ENCODE peak calls at places on chromosomes 12 and 14, in eight cellular contexts. One of them, this sample, is unnamed.

GRCh38 chr14:92539419-92539818 is 25.8 kb downstream of the RIN3 start:
- DNase-seq in neural progenitor cell: no peak
- DNase-seq in esophagus squamous epithelium: no peak
- DNase-seq in uterus: no peak
- DNase-seq in PC-3: no peak
- DNase-seq in tibial nerve: no peak
- DNase-seq in GM23338: no peak
- DNase-seq in ovary: no peak
- DNase-seq in this sample: no peak

GRCh38 chr14:26709019-26709418 is 111.2 kb upstream of the NOVA1 start:
- DNase-seq in uterus: no peak
- DNase-seq in esophagus squamous epithelium: no peak
- DNase-seq in neural progenitor cell: no peak
- DNase-seq in tibial nerve: no peak
- DNase-seq in GM23338: peak; percentile 9
- DNase-seq in PC-3: peak; percentile 65
- DNase-seq in ovary: no peak
- DNase-seq in this sample: no peak

GRCh38 chr14:51859136-51859535 is 1.3 kb upstream of the GNG2 start:
- DNase-seq in PC-3: peak; percentile 6
- DNase-seq in GM23338: no peak
- DNase-seq in esophagus squamous epithelium: no peak
- DNase-seq in uterus: no peak
- DNase-seq in neural progenitor cell: no peak
- DNase-seq in tibial nerve: no peak
- DNase-seq in ovary: no peak
- DNase-seq in this sample: no peak

GRCh38 chr12:124517260-124518050 is 50.0 kb downstream of the NCOR2 start:
- DNase-seq in PC-3: peak; percentile 67
- DNase-seq in esophagus squamous epithelium: no peak
- DNase-seq in neural progenitor cell: no peak
- DNase-seq in GM23338: no peak
- DNase-seq in uterus: peak; percentile 69
- DNase-seq in tibial nerve: peak; percentile 50
- DNase-seq in ovary: peak; percentile 79
- DNase-seq in this sample: peak; percentile 61

GRCh38 chr14:72855913-72856312 is 38.0 kb downstream of the DPF3 start:
- DNase-seq in ovary: no peak
- DNase-seq in neural progenitor cell: no peak
- DNase-seq in tibial nerve: no peak
- DNase-seq in PC-3: peak; percentile 62
- DNase-seq in esophagus squamous epithelium: no peak
- DNase-seq in GM23338: no peak
- DNase-seq in uterus: no peak
- DNase-seq in this sample: no peak

GRCh38 chr14:58884442-58884841 is 246.7 kb downstream of the DACT1 start:
- DNase-seq in uterus: no peak
- DNase-seq in PC-3: peak; percentile 38
- DNase-seq in esophagus squamous epithelium: no peak
- DNase-seq in tibial nerve: no peak
- DNase-seq in neural progenitor cell: no peak
- DNase-seq in ovary: no peak
- DNase-seq in GM23338: peak; percentile 45
- DNase-seq in this sample: no peak

GRCh38 chr14:100165376-100165775 is 5.9 kb upstream of the DEGS2 start:
- DNase-seq in tibial nerve: no peak
- DNase-seq in neural progenitor cell: no peak
- DNase-seq in PC-3: no peak
- DNase-seq in uterus: no peak
- DNase-seq in esophagus squamous epithelium: no peak
- DNase-seq in GM23338: peak; percentile 73
- DNase-seq in ovary: no peak
- DNase-seq in this sample: no peak

GRCh38 chr14:61153436-61153835 is 127.7 kb downstream of the TMEM30B start:
- DNase-seq in PC-3: no peak
- DNase-seq in esophagus squamous epithelium: no peak
- DNase-seq in tibial nerve: no peak
- DNase-seq in uterus: no peak
- DNase-seq in ovary: no peak
- DNase-seq in neural progenitor cell: peak; percentile 56
- DNase-seq in GM23338: peak; percentile 39
- DNase-seq in this sample: peak; percentile 55

GRCh38 chr12:107017042-107017441 is 30.1 kb upstream of the MTERF2 start:
- DNase-seq in ovary: no peak
- DNase-seq in tibial nerve: no peak
- DNase-seq in esophagus squamous epithelium: no peak
- DNase-seq in GM23338: no peak
- DNase-seq in uterus: no peak
- DNase-seq in neural progenitor cell: no peak
- DNase-seq in PC-3: no peak
- DNase-seq in this sample: no peak

GRCh38 chr14:75242546-75243273 is 35.9 kb upstream of the FOS start:
- DNase-seq in PC-3: peak; percentile 29
- DNase-seq in tibial nerve: no peak
- DNase-seq in neural progenitor cell: peak; percentile 65
- DNase-seq in ovary: no peak
- DNase-seq in esophagus squamous epithelium: no peak
- DNase-seq in uterus: no peak
- DNase-seq in GM23338: no peak
- DNase-seq in this sample: no peak

GRCh38 chr12:116687888-116688287 is 50.0 kb downstream of the SPRING1 start:
- DNase-seq in tibial nerve: no peak
- DNase-seq in GM23338: peak; percentile 94
- DNase-seq in esophagus squamous epithelium: no peak
- DNase-seq in neural progenitor cell: peak; percentile 67
- DNase-seq in PC-3: peak; percentile 42
- DNase-seq in ovary: no peak
- DNase-seq in uterus: peak; percentile 33
- DNase-seq in this sample: peak; percentile 54

GRCh38 chr12:83573676-83574075 is 887.0 kb downstream of the TMTC2 start:
- DNase-seq in ovary: no peak
- DNase-seq in esophagus squamous epithelium: no peak
- DNase-seq in tibial nerve: no peak
- DNase-seq in GM23338: no peak
- DNase-seq in PC-3: peak; percentile 88
- DNase-seq in uterus: no peak
- DNase-seq in neural progenitor cell: no peak
- DNase-seq in this sample: no peak

GRCh38 chr14:41609704-41610183 is 3.1 kb downstream of the LRFN5 start:
- DNase-seq in PC-3: peak; percentile 56
- DNase-seq in tibial nerve: no peak
- DNase-seq in esophagus squamous epithelium: no peak
- DNase-seq in ovary: no peak
- DNase-seq in neural progenitor cell: peak; percentile 85
- DNase-seq in uterus: peak; percentile 20
- DNase-seq in GM23338: peak; percentile 89
- DNase-seq in this sample: no peak

GRCh38 chr12:86186449-86186848 is 69.7 kb downstream of the MGAT4C start:
- DNase-seq in ovary: no peak
- DNase-seq in PC-3: peak; percentile 34
- DNase-seq in neural progenitor cell: peak; percentile 9
- DNase-seq in uterus: no peak
- DNase-seq in esophagus squamous epithelium: no peak
- DNase-seq in tibial nerve: no peak
- DNase-seq in GM23338: peak; percentile 13
- DNase-seq in this sample: no peak

GRCh38 chr12:75666980-75667359 is 155.6 kb upstream of the KRR1 start:
- DNase-seq in uterus: no peak
- DNase-seq in GM23338: no peak
- DNase-seq in ovary: no peak
- DNase-seq in tibial nerve: no peak
- DNase-seq in PC-3: no peak
- DNase-seq in neural progenitor cell: no peak
- DNase-seq in esophagus squamous epithelium: no peak
- DNase-seq in this sample: peak; percentile 23

GRCh38 chr14:53330441-53330840 is 177.3 kb upstream of the DDHD1 start:
- DNase-seq in GM23338: no peak
- DNase-seq in neural progenitor cell: no peak
- DNase-seq in tibial nerve: no peak
- DNase-seq in ovary: no peak
- DNase-seq in esophagus squamous epithelium: no peak
- DNase-seq in uterus: no peak
- DNase-seq in PC-3: peak; percentile 13
- DNase-seq in this sample: no peak

GRCh38 chr12:96427269-96427729 is 27.1 kb upstream of the CDK17 start:
- DNase-seq in ovary: no peak
- DNase-seq in uterus: peak; percentile 85
- DNase-seq in neural progenitor cell: peak; percentile 72
- DNase-seq in tibial nerve: no peak
- DNase-seq in PC-3: peak; percentile 97
- DNase-seq in GM23338: no peak
- DNase-seq in esophagus squamous epithelium: no peak
- DNase-seq in this sample: peak; percentile 96

GRCh38 chr12:96422192-96422591 is 22.0 kb upstream of the CDK17 start:
- DNase-seq in neural progenitor cell: no peak
- DNase-seq in tibial nerve: no peak
- DNase-seq in uterus: no peak
- DNase-seq in ovary: no peak
- DNase-seq in PC-3: no peak
- DNase-seq in GM23338: no peak
- DNase-seq in esophagus squamous epithelium: no peak
- DNase-seq in this sample: no peak

GRCh38 chr12:96425321-96425720 is 25.1 kb upstream of the CDK17 start:
- DNase-seq in tibial nerve: no peak
- DNase-seq in esophagus squamous epithelium: no peak
- DNase-seq in uterus: peak; percentile 66
- DNase-seq in PC-3: peak; percentile 83
- DNase-seq in GM23338: no peak
- DNase-seq in neural progenitor cell: no peak
- DNase-seq in ovary: no peak
- DNase-seq in this sample: peak; percentile 25

GRCh38 chr12:96424601-96425000 is 24.4 kb upstream of the CDK17 start:
- DNase-seq in esophagus squamous epithelium: no peak
- DNase-seq in neural progenitor cell: no peak
- DNase-seq in PC-3: peak; percentile 39
- DNase-seq in ovary: no peak
- DNase-seq in GM23338: no peak
- DNase-seq in uterus: no peak
- DNase-seq in tibial nerve: no peak
- DNase-seq in this sample: no peak

DNA sequence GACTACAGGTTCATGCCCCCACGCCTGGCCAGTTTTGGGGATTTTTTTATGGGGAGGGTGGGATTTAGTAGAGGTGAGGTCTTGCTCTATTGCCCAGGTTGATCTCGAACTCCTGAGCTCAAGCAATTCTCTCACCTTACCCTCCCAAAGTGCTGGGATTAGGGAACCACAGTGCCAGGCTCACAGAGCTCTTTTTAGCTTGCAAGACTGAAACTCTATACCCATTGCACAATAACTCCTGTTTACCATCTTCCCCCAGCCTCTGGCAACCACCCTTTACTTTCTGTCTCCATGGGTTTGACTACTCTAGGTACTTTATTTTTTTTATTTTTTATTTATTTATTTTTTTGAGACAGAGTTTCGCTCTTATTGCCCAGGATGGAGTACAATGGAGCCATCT is 25.7 kb upstream of the CDK17 start:
- DNase-seq in PC-3: peak; percentile 63
- DNase-seq in tibial nerve: no peak
- DNase-seq in neural progenitor cell: no peak
- DNase-seq in ovary: no peak
- DNase-seq in uterus: no peak
- DNase-seq in GM23338: no peak
- DNase-seq in esophagus squamous epithelium: no peak
- DNase-seq in this sample: no peak
- H3K4me1 ChIP-seq in PC-3: peaks cover 38% of the 10 kb centered on the region
- H3K4me1 ChIP-seq in tibial nerve: no peaks in the 10 kb centered on the region
- H3K4me1 ChIP-seq in neural progenitor cell: peaks cover 34% of the 10 kb centered on the region
- H3K4me1 ChIP-seq in ovary: no peaks in the 10 kb centered on the region
- H3K4me1 ChIP-seq in uterus: no peaks in the 10 kb centered on the region
- H3K4me1 ChIP-seq in GM23338: peaks cover 6% of the 10 kb centered on the region
- H3K4me1 ChIP-seq in esophagus squamous epithelium: no peaks in the 10 kb centered on the region
- H3K4me1 ChIP-seq in this sample: peaks cover 36% of the 10 kb centered on the region

DNA sequence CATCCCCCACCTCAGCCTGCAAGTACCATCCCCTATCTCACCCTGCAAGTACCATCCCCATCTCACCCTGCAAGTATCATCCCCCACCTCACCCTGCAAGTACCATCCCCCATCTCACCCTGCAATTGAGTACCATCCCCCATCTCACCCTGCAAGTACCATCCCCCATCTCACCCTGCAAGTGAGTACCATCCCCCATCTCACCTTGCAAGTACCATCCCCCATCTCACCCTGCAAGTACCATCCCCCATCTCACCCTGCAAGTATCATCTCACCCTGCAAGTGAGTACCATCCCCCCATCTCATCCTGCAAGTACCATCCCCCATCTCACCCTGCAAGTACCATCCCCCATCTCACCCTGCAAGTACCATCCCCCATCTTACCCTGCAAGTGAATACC is 45.0 kb downstream of the ZC3H14 start:
- DNase-seq in neural progenitor cell: no peak
- DNase-seq in uterus: no peak
- DNase-seq in ovary: no peak
- DNase-seq in GM23338: peak; percentile 14
- DNase-seq in esophagus squamous epithelium: no peak
- DNase-seq in tibial nerve: no peak
- DNase-seq in PC-3: no peak
- DNase-seq in this sample: no peak
- H3K36me3 ChIP-seq in neural progenitor cell: peaks cover 52% of the 10 kb centered on the region
- H3K36me3 ChIP-seq in uterus: no peaks in the 10 kb centered on the region
- H3K36me3 ChIP-seq in ovary: peaks cover 2% of the 10 kb centered on the region
- H3K36me3 ChIP-seq in GM23338: peaks cover 51% of the 10 kb centered on the region
- H3K36me3 ChIP-seq in esophagus squamous epithelium: peaks cover 19% of the 10 kb centered on the region
- H3K36me3 ChIP-seq in tibial nerve: peaks cover 100% of the 10 kb centered on the region
- H3K36me3 ChIP-seq in PC-3: peaks cover 76% of the 10 kb centered on the region
- H3K36me3 ChIP-seq in this sample: peaks cover 69% of the 10 kb centered on the region

GRCh38 chr12:46364777-46365580 is 7.6 kb downstream of the SLC38A2 start:
- DNase-seq in esophagus squamous epithelium: no peak
- DNase-seq in neural progenitor cell: no peak
- DNase-seq in ovary: peak; percentile 69
- DNase-seq in uterus: peak; percentile 72
- DNase-seq in GM23338: no peak
- DNase-seq in PC-3: peak; percentile 89
- DNase-seq in tibial nerve: peak; percentile 36
- DNase-seq in this sample: peak; percentile 57
- H3K4me3 ChIP-seq in esophagus squamous epithelium: no peak overlapping the region
- H3K4me3 ChIP-seq in neural progenitor cell: no peak overlapping the region
- H3K4me3 ChIP-seq in ovary: peak overlapping the region; percentile 13
- H3K4me3 ChIP-seq in uterus: no peak overlapping the region
- H3K4me3 ChIP-seq in GM23338: no peak overlapping the region
- H3K4me3 ChIP-seq in PC-3: peak overlapping the region; percentile 83
- H3K4me3 ChIP-seq in tibial nerve: no peak overlapping the region
- H3K4me3 ChIP-seq in this sample: no peak overlapping the region

DNA sequence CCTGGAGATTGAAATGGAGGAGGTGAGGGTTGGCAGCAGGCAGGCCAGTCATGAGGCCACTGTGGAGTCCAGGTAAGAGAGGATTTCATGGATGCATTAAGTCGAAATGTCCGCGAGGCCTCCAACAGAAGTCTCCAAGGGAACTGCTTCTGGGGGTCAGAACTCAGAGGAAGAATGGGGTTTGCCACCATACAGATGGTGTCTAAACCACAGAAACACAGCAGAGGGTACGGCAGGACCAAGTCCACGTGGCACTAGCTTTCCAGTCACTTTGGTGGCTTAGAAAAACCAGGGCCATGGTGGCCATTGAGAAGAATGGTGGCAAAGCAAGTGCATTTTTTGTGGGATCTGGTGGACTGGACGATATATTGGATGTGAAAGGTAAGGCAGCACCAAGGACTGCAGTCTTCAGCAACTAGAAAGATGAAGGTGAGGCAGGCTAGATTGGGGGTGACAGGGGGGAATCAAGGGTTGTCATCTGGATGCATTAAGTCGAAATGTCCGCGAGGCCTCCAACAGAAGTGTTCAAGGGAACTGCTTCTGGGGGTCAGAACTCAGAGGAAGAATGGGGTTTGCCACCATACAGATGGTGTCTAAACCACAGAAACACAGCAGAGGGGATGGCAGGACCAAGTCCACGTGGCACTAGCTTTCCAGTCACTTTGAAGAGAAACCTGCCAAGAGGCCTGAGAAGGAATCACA is 22.5 kb upstream of the TMEM106C start:
- DNase-seq in GM23338: no peak
- DNase-seq in esophagus squamous epithelium: no peak
- DNase-seq in neural progenitor cell: no peak
- DNase-seq in uterus: no peak
- DNase-seq in tibial nerve: no peak
- DNase-seq in PC-3: no peak
- DNase-seq in ovary: no peak
- DNase-seq in this sample: no peak
- H3K4me1 ChIP-seq in GM23338: peaks cover 13% of the 10 kb centered on the region
- H3K4me1 ChIP-seq in esophagus squamous epithelium: no peaks in the 10 kb centered on the region
- H3K4me1 ChIP-seq in neural progenitor cell: no peaks in the 10 kb centered on the region
- H3K4me1 ChIP-seq in uterus: no peaks in the 10 kb centered on the region
- H3K4me1 ChIP-seq in tibial nerve: no peaks in the 10 kb centered on the region
- H3K4me1 ChIP-seq in PC-3: peaks cover 11% of the 10 kb centered on the region
- H3K4me1 ChIP-seq in ovary: peaks cover under 1% of the 10 kb centered on the region
- H3K4me1 ChIP-seq in this sample: peaks cover 24% of the 10 kb centered on the region

This sample was measured in SJSA1.